ENCODE peak calls at places on chromosomes 13 and 19, in ten cellular contexts. Z is kidney epithelial cell, J is AG04450, O is tibial nerve, I is psoas muscle, F is IMR-90, P is neural progenitor cell, H is GM06990, Q is Peyer's patch, R is left ventricle myocardium inferior. M is an unnamed sample. For H3K27me3, the result is how much of the 10 kb centered on the place peaks cover.

GRCh38 chr13:38657191-38657590 is 29.7 kb upstream of the FREM2 start:
- DNase-seq in O (no peak), P (no peak), J (no peak), H (no peak), I (no peak), F (peak), R (no peak), Q (no peak), Z (no peak), M (no peak)

GRCh38 chr13:42477588-42478190 is 96.3 kb upstream of the TNFSF11 start:
- DNase-seq in F (no peak), H (no peak), O (no peak), P (no peak), Q (no peak), J (no peak), R (peak), I (no peak), Z (no peak), M (no peak)

GRCh38 chr19:35248310-35249145 is at the start of gene LSR:
- DNase-seq in F (no peak), I (no peak), J (no peak), R (no peak), O (no peak), Q (peak), H (peak), P (peak), Z (peak), M (no peak)

GRCh38 chr13:87941244-87941643 is 270.1 kb downstream of the SLITRK5 start:
- DNase-seq in P (no peak), O (no peak), F (no peak), J (no peak), I (no peak), Z (peak), Q (no peak), H (no peak), R (no peak), M (no peak)

GRCh38 chr19:12244370-12244769 is 50.3 kb downstream of the ZNF44 start:
- DNase-seq in J (no peak), Z (no peak), F (no peak), I (no peak), O (no peak), P (peak), R (no peak), Q (no peak), H (no peak), M (no peak)

GRCh38 chr19:42325896-42326771 is 699 bp downstream of the MEGF8 start:
- DNase-seq in Q (peak), I (peak), H (peak), Z (no peak), O (no peak), J (no peak), P (no peak), R (peak), F (no peak), M (no peak)

GRCh38 chr13:109725297-109725696 is 61.1 kb downstream of the IRS2 start:
- DNase-seq in F (no peak), I (no peak), J (no peak), P (no peak), R (no peak), O (no peak), Z (no peak), Q (no peak), H (no peak), M (no peak)

GRCh38 chr13:99417821-99418662 is 83.2 kb upstream of the TM9SF2 start:
- DNase-seq in P (no peak), O (no peak), J (no peak), R (no peak), Q (no peak), H (no peak), Z (no peak), I (peak), F (no peak), M (no peak)

GRCh38 chr19:49155830-49156346 is 692 bp upstream of the HRC start:
- DNase-seq in O (no peak), H (no peak), I (peak), F (no peak), Q (no peak), Z (no peak), P (peak), J (no peak), R (peak), M (no peak)

GRCh38 chr13:43908156-43909126 is 28.7 kb downstream of the LACC1 start:
- DNase-seq in R (no peak), Q (no peak), P (peak), I (no peak), O (peak), H (no peak), J (peak), Z (peak), F (peak), M (no peak)

GRCh38 chr19:7069904-7070226 is 362 bp downstream of the ZNF557 start:
- DNase-seq in R (no peak), H (no peak), O (no peak), Q (no peak), P (no peak), F (no peak), Z (no peak), J (no peak), I (no peak), M (no peak)

GRCh38 chr19:18233224-18233825 is 7.1 kb upstream of the PDE4C start:
- DNase-seq in R (no peak), P (peak), H (no peak), O (no peak), I (peak), Q (no peak), J (no peak), Z (no peak), F (peak), M (no peak)

GRCh38 chr13:85317781-85318180 is 481.4 kb downstream of the SLITRK6 start:
- DNase-seq in P (no peak), Z (no peak), F (no peak), J (no peak), I (no peak), R (no peak), O (no peak), H (no peak), Q (no peak), M (no peak)

GRCh38 chr19:46371371-46371901 is 24.5 kb downstream of the PPP5C start:
- DNase-seq in O (no peak), Q (no peak), H (no peak), F (peak), J (no peak), Z (no peak), P (no peak), I (no peak), R (no peak), M (no peak)

GRCh38 chr19:5281588-5281987 is 59.0 kb downstream of the PTPRS start:
- DNase-seq in R (peak), I (peak), P (no peak), F (no peak), Z (no peak), O (peak), Q (no peak), H (no peak), J (no peak), M (no peak)

GRCh38 chr19:12647490-12648071 is 19.0 kb downstream of the MAN2B1 start:
- DNase-seq in J (no peak), O (peak), F (no peak), Z (no peak), P (peak), I (peak), R (no peak), H (no peak), Q (peak), M (no peak)

GRCh38 chr13:23866420-23867026 is 22.7 kb downstream of the MIPEP start:
- DNase-seq in F (peak), P (no peak), I (no peak), J (no peak), Z (no peak), H (no peak), O (no peak), Q (no peak), R (no peak), M (no peak)

GRCh38 chr19:19748249-19748938 is 15.5 kb upstream of the ZNF14 start:
- DNase-seq in J (no peak), H (no peak), Q (peak), O (no peak), F (no peak), Z (no peak), R (no peak), I (no peak), P (no peak), M (no peak)

GRCh38 chr19:6103217-6103644 is 7.1 kb downstream of the RFX2 start:
- DNase-seq in R (peak), P (no peak), F (peak), Q (no peak), H (no peak), Z (no peak), J (peak), I (peak), O (peak), M (peak)

GRCh38 chr13:97307882-97308624 is 85.9 kb downstream of the MBNL2 start:
- DNase-seq in H (no peak), P (peak), R (peak), J (no peak), O (no peak), F (peak), Z (no peak), I (no peak), Q (no peak), M (no peak)

GRCh38 chr13:30551194-30551593 is 66.5 kb upstream of the USPL1 start:
- DNase-seq in O (no peak), P (peak), Q (no peak), I (no peak), J (no peak), F (peak), R (no peak), H (no peak), Z (no peak), M (no peak)

GRCh38 chr13:101556676-101557121 is 104.2 kb downstream of the ITGBL1 start:
- DNase-seq in Z (no peak), Q (no peak), O (no peak), P (no peak), F (peak), H (no peak), R (no peak), J (no peak), I (peak), M (no peak)

GRCh38 chr19:11457115-11457514 is 21.7 kb downstream of the PRKCSH start:
- DNase-seq in Q (no peak), R (no peak), I (no peak), O (no peak), F (no peak), Z (no peak), H (no peak), P (no peak), J (no peak), M (no peak)

GRCh38 chr19:11325544-11325943 is 13.9 kb downstream of the RAB3D start:
- DNase-seq in H (no peak), P (no peak), Q (no peak), J (no peak), R (no peak), I (no peak), O (no peak), F (no peak), Z (no peak), M (no peak)

GRCh38 chr13:73189766-73190165 is 131.0 kb downstream of the KLF5 start:
- DNase-seq in I (no peak), F (no peak), O (no peak), Z (no peak), P (peak), R (no peak), Q (no peak), H (no peak), J (no peak), M (no peak)
- H3K4me3 ChIP-seq in I (no peak), F (no peak), O (no peak), Z (no peak), P (no peak), R (no peak), Q (no peak), H (no peak), J (no peak), M (no peak)

GRCh38 chr19:30406220-30406944 is 34.2 kb downstream of the ZNF536 start:
- DNase-seq in H (no peak), P (peak), I (no peak), J (no peak), Q (no peak), F (no peak), Z (no peak), R (peak), O (no peak), M (no peak)
- TF ChIP-seq CTCF in H (peak), P (peak), I (peak), J (no peak), Q (peak), F (no peak), Z (peak), R (peak), O (peak), M (no peak)

GRCh38 chr13:51221674-51222509 is at the start of gene FAM124A:
- DNase-seq in I (peak), Z (no peak), J (no peak), F (peak), P (peak), O (peak), H (peak), Q (no peak), R (peak), M (no peak)
- H3K27me3 ChIP-seq in I (under half), Z (under half), J (under half), F (half or more), P (under half), O (under half), H (under half), Q (under half), R (under half), M (under half)

DNA sequence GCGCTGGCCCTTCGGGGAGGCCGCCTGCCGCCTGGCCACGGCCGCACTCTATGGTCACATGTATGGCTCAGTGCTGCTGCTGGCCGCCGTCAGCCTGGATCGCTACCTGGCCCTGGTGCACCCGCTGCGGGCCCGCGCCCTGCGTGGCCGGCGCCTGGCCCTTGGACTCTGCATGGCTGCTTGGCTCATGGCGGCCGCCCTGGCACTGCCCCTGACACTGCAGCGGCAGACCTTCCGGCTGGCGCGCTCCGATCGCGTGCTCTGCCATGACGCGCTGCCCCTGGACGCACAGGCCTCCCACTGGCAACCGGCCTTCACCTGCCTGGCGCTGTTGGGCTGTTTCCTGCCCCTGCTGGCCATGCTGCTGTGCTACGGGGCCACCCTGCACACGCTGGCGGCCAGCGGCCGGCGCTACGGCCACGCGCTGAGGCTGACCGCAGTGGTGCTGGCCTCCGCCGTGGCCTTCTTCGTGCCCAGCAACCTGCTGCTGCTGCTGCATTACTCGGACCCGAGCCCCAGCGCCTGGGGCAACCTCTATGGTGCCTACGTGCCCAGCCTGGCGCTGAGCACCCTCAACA is 1.2 kb downstream of the F2RL3 start:
- DNase-seq in P (no peak), Z (no peak), H (no peak), Q (no peak), J (no peak), R (no peak), O (no peak), I (peak), F (no peak), M (no peak)
- H3K4me3 ChIP-seq in P (no peak), Z (no peak), H (no peak), Q (peak), J (no peak), R (peak), O (no peak), I (peak), F (no peak), M (no peak)

GRCh38 chr19:44951179-44952159 is 3.7 kb upstream of the CLPTM1 start:
- DNase-seq in F (peak), Z (peak), H (no peak), R (no peak), J (peak), P (peak), Q (peak), I (peak), O (peak), M (no peak)
- TF ChIP-seq CTCF in F (peak), Z (peak), H (peak), R (peak), J (peak), P (peak), Q (peak), I (peak), O (peak), M (peak)

DNA sequence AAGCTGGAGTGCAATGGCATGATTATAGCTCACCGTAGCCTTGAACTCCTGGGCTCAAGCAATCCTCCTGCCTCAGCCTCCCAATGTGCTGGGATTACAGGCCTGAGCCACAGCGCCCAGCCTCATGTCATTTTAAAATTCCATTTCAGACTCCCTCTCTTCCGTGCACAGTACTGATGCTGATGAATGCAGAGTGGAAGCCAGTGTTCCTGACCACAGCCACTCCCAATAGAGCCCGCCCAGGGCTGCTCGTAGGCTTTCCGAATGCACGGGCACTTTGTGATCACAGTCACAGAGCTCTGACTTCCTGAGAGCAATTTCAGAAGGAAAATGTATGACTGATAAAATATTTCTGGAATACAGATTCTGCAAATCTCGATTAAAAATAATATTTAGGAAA is 38.8 kb upstream of the AMER2 start:
- DNase-seq in O (no peak), Z (no peak), Q (no peak), J (no peak), P (no peak), R (no peak), I (no peak), F (no peak), H (no peak), M (no peak)
- H3K27me3 ChIP-seq in O (under half), Z (under half), Q (under half), J (under half), P (under half), R (under half), I (under half), F (under half), H (under half), M (under half)

GRCh38 chr19:1673645-1674292 is 21.4 kb upstream of the TCF3 start:
- DNase-seq in H (no peak), R (no peak), J (no peak), O (no peak), F (no peak), P (no peak), Z (no peak), I (no peak), Q (no peak), M (no peak)

GRCh38 chr19:1672038-1672768 is 19.8 kb upstream of the TCF3 start:
- DNase-seq in Z (no peak), I (no peak), H (peak), P (peak), F (peak), Q (peak), J (no peak), O (no peak), R (no peak), M (no peak)

GRCh38 chr19:1674293-1674679 is 21.9 kb upstream of the TCF3 start:
- DNase-seq in R (no peak), F (no peak), Q (no peak), I (no peak), Z (no peak), O (no peak), P (no peak), H (no peak), J (no peak), M (no peak)

GRCh38 chr19:1672769-1673644 is 20.6 kb upstream of the TCF3 start:
- DNase-seq in Z (no peak), F (no peak), R (no peak), I (no peak), O (no peak), Q (no peak), H (no peak), P (no peak), J (no peak), M (no peak)

DNA sequence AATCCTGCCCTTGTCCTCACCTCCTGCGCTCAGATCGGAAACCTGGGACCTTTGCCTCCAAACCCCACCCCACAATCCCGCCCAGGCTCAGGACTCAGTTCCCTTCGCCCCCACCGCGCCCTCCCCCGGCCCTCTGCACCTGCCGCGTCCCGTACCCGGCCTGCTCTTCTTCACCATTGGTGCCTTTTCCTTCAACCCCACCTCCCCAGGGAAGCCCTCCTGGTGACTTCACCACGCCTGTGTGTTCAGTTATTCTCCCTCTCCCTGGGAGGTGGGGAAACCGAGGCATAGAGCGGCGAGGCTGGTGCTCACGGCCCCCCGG is 19.3 kb upstream of the TCF3 start:
- DNase-seq in J (no peak), Z (no peak), I (no peak), R (no peak), Q (peak), O (no peak), P (no peak), F (no peak), H (peak), M (no peak)
- H3K4me3 ChIP-seq in J (no peak), Z (no peak), I (peak), R (peak), Q (peak), O (no peak), P (peak), F (no peak), H (peak), M (no peak)

M was measured in BJ.